ENCODE peak calls at places on chromosomes 1 and 21, in nine cellular contexts. N is stimulated activated CD8-positive, alpha-beta memory T cell treated with anti-CD3 and anti-CD28 coated beads, Interleukin-15, amount 100 ng/mL, for 48 hours; R is ecto neural progenitor cell; I is CD8-positive, alpha-beta T cell; M is B cell; D is effector memory CD8-positive, alpha-beta T cell; X is stimulated activated CD4-positive, alpha-beta T cell treated with anti-CD3 and anti-CD28 coated beads, Interleukin-2, amount 100 ng/mL, for 24 hours; E is HFF-Myc; A is PC-9. U is an unnamed sample.

GRCh38 chr1:66605419-66605997 is 71.6 kb downstream of the SGIP1 start:
- DNase-seq in N (no peak), R (no peak), I (no peak), M (no peak), D (no peak), X (no peak), E (no peak), A (no peak), U (no peak)

GRCh38 chr1:32893198-32894018 is 7.1 kb downstream of the HPCA start:
- DNase-seq in N (no peak), R (peak), I (no peak), M (peak), D (no peak), X (peak), E (no peak), A (no peak), U (peak)

GRCh38 chr1:44288883-44289282 is 66.2 kb downstream of the ERI3 start:
- DNase-seq in N (no peak), R (no peak), I (no peak), M (no peak), D (no peak), X (no peak), E (no peak), A (no peak), U (no peak)

GRCh38 chr21:33663241-33663640 is 20.9 kb downstream of the ITSN1 start:
- DNase-seq in N (no peak), R (no peak), I (no peak), M (no peak), D (no peak), X (no peak), E (no peak), A (no peak), U (no peak)

GRCh38 chr1:21779613-21780521 is 3.1 kb downstream of the USP48 start:
- DNase-seq in N (peak), R (no peak), I (no peak), M (no peak), D (no peak), X (peak), E (no peak), A (no peak), U (peak)

GRCh38 chr1:221837886-221838285 is 96.0 kb upstream of the DUSP10 start:
- DNase-seq in N (peak), R (no peak), I (peak), M (no peak), D (peak), X (peak), E (no peak), A (no peak), U (no peak)

GRCh38 chr1:241253491-241253890 is 103.5 kb downstream of the RGS7 start:
- DNase-seq in N (no peak), R (no peak), I (no peak), M (no peak), D (no peak), X (no peak), E (no peak), A (no peak), U (peak)

GRCh38 chr21:21200103-21200938 is 202.1 kb downstream of the NCAM2 start:
- DNase-seq in N (peak), R (no peak), I (no peak), M (no peak), D (no peak), X (peak), E (peak), A (peak), U (peak)

GRCh38 chr1:53075206-53075605 is 13.2 kb downstream of the PODN start:
- DNase-seq in N (no peak), R (no peak), I (no peak), M (no peak), D (no peak), X (no peak), E (no peak), A (no peak), U (no peak)

GRCh38 chr1:153919879-153920852 is 2.6 kb downstream of the GATAD2B start:
- DNase-seq in N (no peak), R (no peak), I (no peak), M (no peak), D (peak), X (no peak), E (peak), A (no peak), U (peak)

U was measured in fibroblast of pulmonary artery.